ENCODE peak calls at places on chromosomes 7 and 10, in seven cellular contexts. S, D, U, G, I, P and M are unnamed samples.

GRCh38 chr7:24572421-24573007 is 738 bp upstream of the PALS2 start:
- DNase-seq in S (peak; percentile 29), D (peak; percentile 11), U (peak; percentile 81), G (no peak), I (peak; percentile 30), P (no peak), M (no peak)

GRCh38 chr7:27154901-27155815 is 1.3 kb downstream of the HOXA7 start:
- DNase-seq in S (no peak), D (no peak), U (peak; percentile 74), G (no peak), I (no peak), P (no peak), M (no peak)

GRCh38 chr10:73865459-73866442 is 8.6 kb downstream of the CAMK2G start:
- DNase-seq in S (no peak), D (no peak), U (peak; percentile 94), G (no peak), I (no peak), P (no peak), M (no peak)

GRCh38 chr7:105838273-105839141 is 37.9 kb downstream of the ATXN7L1 start:
- DNase-seq in S (no peak), D (no peak), U (no peak), G (no peak), I (peak; percentile 52), P (peak; percentile 26), M (no peak)

GRCh38 chr10:115093776-115094361 is 704 bp downstream of the ATRNL1 start:
- DNase-seq in S (no peak), D (no peak), U (peak; percentile 77), G (no peak), I (peak; percentile 37), P (no peak), M (no peak)

GRCh38 chr7:155763721-155764431 is 48.4 kb downstream of the SHH start:
- DNase-seq in S (no peak), D (peak; percentile 33), U (peak; percentile 86), G (no peak), I (no peak), P (peak; percentile 6), M (no peak)

GRCh38 chr10:97468162-97468561 is 22.2 kb downstream of the ZDHHC16 start:
- DNase-seq in S (no peak), D (no peak), U (no peak), G (no peak), I (no peak), P (no peak), M (peak; percentile 7)

GRCh38 chr7:123571684-123572083 is 14.1 kb upstream of the NDUFA5 start:
- DNase-seq in S (no peak), D (no peak), U (no peak), G (no peak), I (no peak), P (no peak), M (no peak)

GRCh38 chr7:70374772-70375533 is 757.0 kb upstream of the GALNT17 start:
- DNase-seq in S (no peak), D (no peak), U (no peak), G (no peak), I (no peak), P (no peak), M (no peak)

GRCh38 chr7:127582361-127582760 is 3.0 kb downstream of the GCC1 start:
- DNase-seq in S (no peak), D (no peak), U (no peak), G (no peak), I (no peak), P (no peak), M (no peak)

GRCh38 chr10:72379062-72379461 is 24.3 kb upstream of the DNAJB12 start:
- DNase-seq in S (no peak), D (no peak), U (no peak), G (no peak), I (no peak), P (no peak), M (no peak)

GRCh38 chr10:30806824-30807223 is 177.3 kb upstream of the LYZL2 start:
- DNase-seq in S (no peak), D (no peak), U (no peak), G (no peak), I (no peak), P (no peak), M (no peak)

GRCh38 chr7:19899517-19899916 is 126.1 kb upstream of the TMEM196 start:
- DNase-seq in S (no peak), D (no peak), U (no peak), G (no peak), I (no peak), P (no peak), M (no peak)

GRCh38 chr7:64504581-64505120 is 58.2 kb downstream of the ZNF680 start:
- DNase-seq in S (no peak), D (no peak), U (no peak), G (no peak), I (no peak), P (no peak), M (no peak)